ENCODE peak calls at places on chromosome 16, in five cellular contexts. B is heart right ventricle, H is left lung, F is GM13977, A is cardiac fibroblast. D is an unnamed sample.

GRCh38 chr16:23296994-23297393 is 5.1 kb upstream of the SCNN1B start:
- DNase-seq in B (no peak), H (no peak), F (peak; percentile 65), A (no peak), D (no peak)

GRCh38 chr16:73912311-73912710 is 384.3 kb upstream of the PSMD7 start:
- DNase-seq in B (no peak), H (no peak), F (no peak), A (no peak), D (no peak)

GRCh38 chr16:27806986-27807385 is 256.5 kb downstream of the GSG1L start:
- DNase-seq in B (no peak), H (no peak), F (no peak), A (no peak), D (no peak)

GRCh38 chr16:89958068-89958467 is 9.5 kb downstream of the DEF8 start:
- DNase-seq in B (peak; percentile 20), H (peak; percentile 68), F (no peak), A (peak; percentile 36), D (no peak)

GRCh38 chr16:70418274-70418992 is 20.5 kb downstream of the ST3GAL2 start:
- DNase-seq in B (no peak), H (no peak), F (no peak), A (no peak), D (no peak)

GRCh38 chr16:76818611-76819181 is 372.3 kb upstream of the MON1B start:
- DNase-seq in B (no peak), H (no peak), F (no peak), A (no peak), D (no peak)

GRCh38 chr16:70715113-70715711 is 29.4 kb upstream of the MTSS2 start:
- DNase-seq in B (peak; percentile 76), H (no peak), F (no peak), A (peak; percentile 97), D (no peak)

GRCh38 chr16:66549284-66550131 is at the start of gene TK2:
- DNase-seq in B (peak; percentile 63), H (peak; percentile 94), F (peak; percentile 84), A (peak; percentile 73), D (peak; percentile 53)

GRCh38 chr16:8768701-8769100 is 28.7 kb downstream of the TMEM186 start:
- DNase-seq in B (no peak), H (no peak), F (no peak), A (no peak), D (no peak)

GRCh38 chr16:87392823-87393679 is 915 bp downstream of the MAP1LC3B start:
- DNase-seq in B (no peak), H (peak; percentile 92), F (no peak), A (peak; percentile 55), D (peak; percentile 31)
- TF ChIP-seq CTCF in B (peak; percentile 21), H (no peak), F (peak; percentile 35), A (peak; percentile 23), D (no peak)

GRCh38 chr16:50595854-50596253 is 47.7 kb downstream of the NKD1 start:
- DNase-seq in B (no peak), H (no peak), F (no peak), A (no peak), D (no peak)

GRCh38 chr16:50592996-50593395 is 44.8 kb downstream of the NKD1 start:
- DNase-seq in B (no peak), H (no peak), F (no peak), A (no peak), D (no peak)

GRCh38 chr16:50594332-50595260 is 46.4 kb downstream of the NKD1 start:
- DNase-seq in B (no peak), H (no peak), F (no peak), A (no peak), D (no peak)

GRCh38 chr16:50591800-50592771 is 43.9 kb downstream of the NKD1 start:
- DNase-seq in B (peak; percentile 58), H (peak; percentile 65), F (no peak), A (no peak), D (no peak)

DNA sequence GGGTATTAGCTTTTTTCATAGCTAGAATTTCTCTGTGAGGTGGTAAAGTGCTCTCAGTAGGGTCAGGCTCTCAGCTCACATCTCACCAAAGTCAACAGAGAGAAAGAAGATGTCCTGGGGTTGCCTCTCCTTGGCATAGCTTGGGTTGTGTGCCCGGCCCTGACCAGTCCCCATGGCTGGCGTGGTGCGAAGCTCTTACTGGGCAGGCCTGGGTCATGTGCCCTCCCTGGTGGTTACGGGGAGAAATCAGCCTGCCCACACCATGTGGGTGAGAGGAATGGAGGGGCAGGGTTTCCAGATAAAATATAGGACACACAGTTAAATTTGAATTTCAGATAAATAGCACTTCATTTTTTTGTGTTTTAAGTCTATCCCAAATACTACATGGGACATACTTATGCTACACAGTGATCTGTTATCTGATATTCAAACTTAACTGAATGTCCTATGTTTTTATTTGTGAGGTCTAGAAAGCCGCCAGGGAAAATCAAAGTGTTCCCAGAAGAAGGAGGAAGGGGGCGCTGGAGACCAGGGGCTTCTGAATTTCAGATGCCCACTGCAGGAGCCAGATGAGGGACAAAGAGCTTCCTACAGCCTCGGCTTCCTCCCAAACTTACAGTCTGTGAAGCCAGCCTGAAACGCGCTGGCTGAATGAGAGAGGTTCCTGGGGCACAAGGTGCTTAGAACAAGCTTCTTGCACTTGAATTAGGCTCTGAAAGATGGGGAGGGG is 45.4 kb downstream of the NKD1 start:
- DNase-seq in B (no peak), H (no peak), F (no peak), A (no peak), D (no peak)
- TF ChIP-seq CTCF in B (peak; percentile 40), H (no peak), F (peak; percentile 13), A (peak; percentile 15), D (no peak)

GRCh38 chr16:17316005-17316404 is 154.8 kb downstream of the XYLT1 start:
- DNase-seq in B (no peak), H (no peak), F (no peak), A (no peak), D (no peak)

GRCh38 chr16:17312100-17312732 is 158.5 kb downstream of the XYLT1 start:
- DNase-seq in B (no peak), H (no peak), F (no peak), A (no peak), D (no peak)

GRCh38 chr16:17313085-17313611 is 157.6 kb downstream of the XYLT1 start:
- DNase-seq in B (peak; percentile 9), H (no peak), F (no peak), A (no peak), D (no peak)

GRCh38 chr16:17311333-17312099 is 159.2 kb downstream of the XYLT1 start:
- DNase-seq in B (no peak), H (no peak), F (no peak), A (no peak), D (no peak)

DNA sequence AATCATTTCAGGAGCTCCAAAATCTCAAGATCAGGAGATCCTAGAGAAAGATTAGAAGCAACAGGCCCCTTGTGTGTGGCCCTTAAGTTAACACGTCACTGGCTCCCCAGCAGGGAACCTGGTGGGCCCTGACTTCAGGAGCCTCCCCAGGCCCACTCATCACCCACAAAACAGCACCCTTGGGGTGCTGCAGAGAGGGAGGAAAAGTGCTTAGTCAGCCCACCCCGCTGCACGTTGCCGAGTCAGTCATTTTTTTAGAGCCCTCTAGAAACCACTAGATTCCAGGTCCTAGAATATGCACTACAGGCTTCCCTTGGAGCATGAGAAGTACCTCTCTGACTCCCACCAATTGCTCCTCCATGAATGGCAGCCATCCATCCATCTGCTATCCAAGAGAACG is 156.6 kb downstream of the XYLT1 start:
- DNase-seq in B (no peak), H (no peak), F (no peak), A (no peak), D (no peak)
- TF ChIP-seq CTCF in B (no peak), H (no peak), F (no peak), A (no peak), D (no peak)

GRCh38 chr16:29317269-29317668 is 89.2 kb downstream of the NPIPB11 start:
- DNase-seq in B (no peak), H (peak; percentile 38), F (no peak), A (no peak), D (no peak)

GRCh38 chr16:29319726-29320125 is 86.8 kb downstream of the NPIPB11 start:
- DNase-seq in B (no peak), H (no peak), F (no peak), A (no peak), D (no peak)

GRCh38 chr16:29315916-29316517 is 90.5 kb downstream of the NPIPB11 start:
- DNase-seq in B (no peak), H (peak; percentile 37), F (no peak), A (no peak), D (no peak)

GRCh38 chr16:29316673-29317237 is 89.8 kb downstream of the NPIPB11 start:
- DNase-seq in B (no peak), H (peak; percentile 59), F (no peak), A (no peak), D (no peak)

GRCh38 chr16:29318037-29318436 is 88.5 kb downstream of the NPIPB11 start:
- DNase-seq in B (no peak), H (peak; percentile 58), F (no peak), A (no peak), D (no peak)
- TF ChIP-seq CTCF in B (no peak), H (no peak), F (no peak), A (no peak), D (no peak)

DNA sequence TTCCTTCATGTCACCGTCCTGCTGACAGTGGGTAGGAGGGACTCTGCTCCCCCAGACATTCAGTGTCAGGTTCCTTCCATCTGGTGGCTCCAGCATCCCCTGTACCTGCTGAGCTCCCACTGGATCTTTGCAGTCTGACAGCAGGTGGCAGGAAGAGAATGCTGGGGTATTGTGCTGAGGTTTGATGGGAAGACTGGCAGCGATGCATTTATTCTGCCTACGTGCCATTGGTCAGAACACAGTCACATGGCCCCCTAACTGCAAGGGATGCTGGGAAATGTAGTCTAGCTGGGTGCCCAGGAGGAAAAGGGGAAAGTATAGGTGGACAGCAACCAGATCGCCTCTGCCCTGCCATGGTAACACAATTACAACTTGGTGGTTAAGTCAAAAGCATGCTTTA is 44.4 kb downstream of the IRX3 start:
- DNase-seq in B (no peak), H (no peak), F (no peak), A (no peak), D (no peak)
- TF ChIP-seq CTCF in B (no peak), H (no peak), F (no peak), A (no peak), D (no peak)

DNA sequence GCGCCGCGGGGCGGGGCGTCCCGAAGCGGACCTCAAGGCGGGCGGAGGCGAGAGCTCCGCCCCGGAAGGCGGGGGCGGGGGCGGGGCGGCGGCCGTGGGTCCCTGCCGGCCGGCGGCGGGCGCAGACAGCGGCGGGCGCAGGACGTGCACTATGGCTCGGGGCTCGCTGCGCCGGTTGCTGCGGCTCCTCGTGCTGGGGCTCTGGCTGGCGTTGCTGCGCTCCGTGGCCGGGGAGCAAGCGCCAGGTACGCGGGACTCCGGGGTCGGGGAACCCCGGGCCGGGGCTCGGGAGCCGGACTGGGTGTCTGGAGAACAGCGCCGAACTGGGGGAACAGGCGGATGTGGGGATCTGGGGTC is at the start of gene TNFRSF12A:
- DNase-seq in B (peak; percentile 74), H (peak; percentile 95), F (peak; percentile 95), A (peak; percentile 80), D (peak; percentile 70)
- TF ChIP-seq CTCF in B (no peak), H (no peak), F (no peak), A (no peak), D (no peak)

GRCh38 chr16:14182999-14183398 is 111.9 kb downstream of the MRTFB start:
- DNase-seq in B (no peak), H (no peak), F (no peak), A (no peak), D (no peak)

GRCh38 chr16:14186954-14187306 is 115.8 kb downstream of the MRTFB start:
- DNase-seq in B (no peak), H (no peak), F (no peak), A (peak; percentile 45), D (no peak)

GRCh38 chr16:14187517-14188338 is 116.6 kb downstream of the MRTFB start:
- DNase-seq in B (no peak), H (no peak), F (no peak), A (peak; percentile 52), D (no peak)

GRCh38 chr16:14181371-14182050 is 110.4 kb downstream of the MRTFB start:
- DNase-seq in B (no peak), H (no peak), F (no peak), A (peak; percentile 93), D (no peak)

GRCh38 chr16:14186007-14186953 is 115.2 kb downstream of the MRTFB start:
- DNase-seq in B (peak; percentile 56), H (no peak), F (no peak), A (peak; percentile 87), D (no peak)
- TF ChIP-seq CTCF in B (peak; percentile 46), H (peak; percentile 28), F (peak; percentile 14), A (peak; percentile 65), D (no peak)